ENCODE peak calls at places on chromosomes 16 and 17, in six cellular contexts. A, V, S, Y, M and O are unnamed samples. For H3K36me3, the result is how much of the 10 kb centered on the place peaks cover.

GRCh38 chr17:30969989-30970680 is 704 bp upstream of the RNF135 start:
- DNase-seq in S (no peak), Y (no peak), M (peak), V (peak), A (peak), O (no peak)

GRCh38 chr17:9020096-9020823 is 1.1 kb upstream of the NTN1 start:
- DNase-seq in A (no peak), V (no peak), S (peak), M (no peak), Y (no peak), O (no peak)

GRCh38 chr16:86662195-86662594 is 83.8 kb downstream of the FOXL1 start:
- DNase-seq in S (no peak), A (no peak), Y (no peak), V (peak), M (no peak), O (no peak)

GRCh38 chr17:56973520-56973919 is 4.4 kb upstream of the SCPEP1 start:
- DNase-seq in Y (no peak), M (peak), A (no peak), S (no peak), V (peak), O (no peak)

GRCh38 chr17:75252039-75252816 is 9.2 kb downstream of the GGA3 start:
- DNase-seq in A (no peak), V (no peak), S (no peak), Y (no peak), M (no peak), O (peak)

GRCh38 chr16:15464401-15465186 is 30.2 kb downstream of the BMERB1 start:
- DNase-seq in M (no peak), V (no peak), Y (no peak), S (no peak), A (no peak), O (no peak)

GRCh38 chr16:65121870-65122723 is at the start of gene CDH11:
- DNase-seq in Y (no peak), M (peak), S (peak), A (no peak), V (peak), O (no peak)

GRCh38 chr17:74152591-74153455 is 50.7 kb upstream of the RPL38 start:
- DNase-seq in Y (no peak), V (peak), S (no peak), M (no peak), A (no peak), O (no peak)

GRCh38 chr16:63057342-63057741 is 1021.1 kb upstream of the CDH8 start:
- DNase-seq in V (no peak), M (no peak), S (no peak), Y (no peak), A (no peak), O (no peak)

GRCh38 chr17:56548661-56549060 is 44.8 kb upstream of the NOG start:
- DNase-seq in S (no peak), Y (no peak), V (peak), M (no peak), A (no peak), O (no peak)

GRCh38 chr17:40021471-40021961 is 6.3 kb downstream of the CSF3 start:
- DNase-seq in V (peak), M (peak), A (no peak), S (peak), Y (no peak), O (no peak)

GRCh38 chr16:28326881-28327610 is 34.7 kb downstream of the SBK1 start:
- DNase-seq in A (peak), Y (peak), V (peak), S (peak), M (peak), O (peak)

GRCh38 chr17:19410875-19411291 is at the start of gene RNF112:
- DNase-seq in A (no peak), Y (no peak), S (peak), M (no peak), V (peak), O (no peak)

GRCh38 chr17:16662936-16663335 is 9.3 kb upstream of the ZNF624 start:
- DNase-seq in V (peak), Y (no peak), A (no peak), S (no peak), M (peak), O (no peak)

GRCh38 chr16:61194573-61194972 is 841.7 kb downstream of the CDH8 start:
- DNase-seq in S (no peak), V (no peak), A (no peak), Y (no peak), M (no peak), O (no peak)

GRCh38 chr17:44913676-44914075 is 1.6 kb downstream of the GFAP start:
- DNase-seq in M (no peak), Y (no peak), V (no peak), S (no peak), A (no peak), O (no peak)

GRCh38 chr16:87457051-87457611 is 35.7 kb downstream of the ZCCHC14 start:
- DNase-seq in V (peak), Y (no peak), A (no peak), S (no peak), M (peak), O (no peak)

GRCh38 chr16:28977703-28978641 is 3.4 kb downstream of the SPNS1 start:
- DNase-seq in Y (no peak), V (no peak), A (no peak), S (no peak), M (peak), O (no peak)

GRCh38 chr16:58019866-58020538 is 5.6 kb upstream of the MMP15 start:
- DNase-seq in Y (no peak), S (no peak), A (no peak), M (no peak), V (no peak), O (no peak)

GRCh38 chr17:1227917-1228751 is 42.1 kb upstream of the BHLHA9 start:
- DNase-seq in V (peak), Y (no peak), M (no peak), A (peak), S (no peak), O (peak)

GRCh38 chr17:70736375-70736957 is 567.1 kb downstream of the KCNJ2 start:
- DNase-seq in Y (no peak), S (no peak), A (no peak), M (no peak), V (no peak), O (no peak)

GRCh38 chr16:58509256-58510096 is 5.8 kb upstream of the SETD6 start:
- DNase-seq in Y (no peak), V (no peak), A (no peak), S (no peak), M (no peak), O (no peak)

GRCh38 chr17:42132941-42133340 is 10.3 kb downstream of the HSPB9 start:
- DNase-seq in M (peak), S (peak), Y (no peak), A (no peak), V (peak), O (no peak)

GRCh38 chr16:5383737-5384136 is 286.1 kb upstream of the EEF2KMT start:
- DNase-seq in S (no peak), V (no peak), M (no peak), A (no peak), Y (no peak), O (no peak)

GRCh38 chr16:61684566-61684965 is 351.7 kb downstream of the CDH8 start:
- DNase-seq in M (no peak), S (no peak), Y (no peak), V (no peak), A (no peak), O (no peak)

GRCh38 chr16:86901483-86901882 is 323.1 kb downstream of the FOXL1 start:
- DNase-seq in M (peak), Y (no peak), S (no peak), A (no peak), V (peak), O (no peak)

GRCh38 chr16:3808308-3809063 is 72.0 kb downstream of the CREBBP start:
- DNase-seq in M (no peak), A (no peak), S (no peak), Y (no peak), V (no peak), O (no peak)

GRCh38 chr16:47162670-47163420 is 19.1 kb upstream of the NETO2 start:
- DNase-seq in Y (no peak), S (no peak), V (no peak), M (no peak), A (no peak), O (no peak)

GRCh38 chr17:70609566-70609965 is 440.2 kb downstream of the KCNJ2 start:
- DNase-seq in V (no peak), S (no peak), Y (no peak), M (no peak), A (no peak), O (no peak)

GRCh38 chr17:78180083-78180482 is 6.8 kb downstream of the TK1 start:
- DNase-seq in S (no peak), A (no peak), V (no peak), M (no peak), Y (no peak), O (no peak)

GRCh38 chr16:129075-129474 is 9.4 kb downstream of the NPRL3 start:
- DNase-seq in Y (no peak), V (no peak), A (no peak), S (no peak), M (no peak), O (no peak)

GRCh38 chr16:24995033-24995432 is 20.1 kb downstream of the ARHGAP17 start:
- DNase-seq in V (no peak), M (no peak), Y (no peak), S (no peak), A (no peak), O (no peak)

GRCh38 chr16:87608400-87608985 is 6.2 kb downstream of the JPH3 start:
- DNase-seq in V (peak), Y (peak), M (peak), A (no peak), S (peak), O (peak)

DNA sequence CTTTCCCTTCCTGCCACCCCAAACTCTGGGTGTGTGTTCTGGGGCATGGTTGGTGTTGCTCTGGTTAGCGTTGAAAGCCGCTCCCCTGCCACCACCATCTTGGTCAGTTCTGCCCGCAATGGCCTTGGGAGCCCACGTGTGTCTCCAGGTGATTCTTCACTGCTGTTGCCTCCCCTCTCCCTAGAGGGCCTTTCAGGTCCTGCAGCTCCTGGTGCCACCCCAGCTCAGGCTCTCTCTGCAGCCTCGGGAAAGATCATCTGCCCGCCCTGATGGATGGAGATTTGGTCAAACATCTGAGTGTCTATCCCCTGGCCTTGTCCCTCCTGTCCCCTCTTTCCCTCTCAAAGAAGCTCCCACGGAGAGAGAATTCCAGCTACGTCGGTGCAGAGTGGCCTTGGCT is 241.3 kb downstream of the RBFOX3 start:
- DNase-seq in A (no peak), S (no peak), Y (no peak), V (no peak), M (no peak), O (no peak)
- H3K36me3 ChIP-seq in A (under half), S (under half), Y (under half), V (under half), M (under half), O (under half)

GRCh38 chr17:29857823-29858222 is 72.2 kb downstream of the SSH2 start:
- DNase-seq in Y (no peak), V (no peak), M (peak), A (no peak), S (no peak), O (no peak)

GRCh38 chr17:29855686-29856085 is 74.3 kb downstream of the SSH2 start:
- DNase-seq in S (no peak), V (peak), A (no peak), Y (no peak), M (peak), O (no peak)
- H3K36me3 ChIP-seq in S (under half), V (under half), A (under half), Y (under half), M (under half), O (under half)

GRCh38 chr17:12995896-12996295 is 21.9 kb downstream of the ELAC2 start:
- DNase-seq in A (no peak), V (no peak), S (no peak), Y (no peak), M (no peak), O (no peak)
- H3K36me3 ChIP-seq in A (half or more), V (under half), S (half or more), Y (half or more), M (half or more), O (half or more)

GRCh38 chr17:80246726-80247125 is 13.9 kb upstream of the RNF213 start:
- DNase-seq in M (no peak), A (no peak), Y (no peak), S (no peak), V (no peak), O (no peak)

GRCh38 chr17:80248894-80249710 is 11.6 kb upstream of the RNF213 start:
- DNase-seq in V (no peak), Y (no peak), M (no peak), A (no peak), S (no peak), O (no peak)

GRCh38 chr17:80247561-80247960 is 13.1 kb upstream of the RNF213 start:
- DNase-seq in Y (no peak), V (no peak), M (no peak), S (no peak), A (no peak), O (no peak)

GRCh38 chr17:80246266-80246681 is 14.4 kb upstream of the RNF213 start:
- DNase-seq in Y (no peak), V (no peak), A (no peak), S (no peak), M (no peak), O (no peak)

GRCh38 chr17:80248001-80248893 is 12.4 kb upstream of the RNF213 start:
- DNase-seq in S (no peak), A (no peak), Y (no peak), V (no peak), M (no peak), O (no peak)
- H3K36me3 ChIP-seq in S (under half), A (under half), Y (under half), V (under half), M (under half), O (under half)

GRCh38 chr16:11759997-11760396 is 17.3 kb upstream of the TXNDC11 start:
- DNase-seq in Y (no peak), M (no peak), V (no peak), S (no peak), A (no peak), O (no peak)
- H3K36me3 ChIP-seq in Y (under half), M (under half), V (half or more), S (half or more), A (half or more), O (half or more)

GRCh38 chr17:80319262-80319998 is 58.8 kb downstream of the RNF213 start:
- DNase-seq in S (peak), Y (no peak), A (no peak), V (no peak), M (no peak), O (no peak)
- H3K36me3 ChIP-seq in S (under half), Y (half or more), A (under half), V (under half), M (under half), O (half or more)

GRCh38 chr16:89545831-89546574 is 14.5 kb upstream of the RPL13 start:
- DNase-seq in Y (no peak), V (no peak), S (no peak), M (no peak), A (no peak), O (no peak)
- H3K36me3 ChIP-seq in Y (under half), V (under half), S (half or more), M (under half), A (half or more), O (under half)

GRCh38 chr17:5003214-5003867 is 5.6 kb downstream of the KIF1C start:
- DNase-seq in Y (no peak), A (no peak), V (no peak), M (no peak), S (no peak), O (no peak)
- H3K36me3 ChIP-seq in Y (under half), A (half or more), V (under half), M (half or more), S (under half), O (under half)

GRCh38 chr17:35423761-35424160 is 8.5 kb downstream of the SLFN12 start:
- DNase-seq in V (no peak), M (peak), Y (no peak), A (no peak), S (no peak), O (no peak)
- H3K36me3 ChIP-seq in V (under half), M (under half), Y (under half), A (under half), S (under half), O (under half)

GRCh38 chr17:48057626-48058025 is 9.5 kb downstream of the NFE2L1 start:
- DNase-seq in A (no peak), M (no peak), Y (no peak), V (no peak), S (no peak), O (no peak)

GRCh38 chr17:48062273-48062672 is 14.1 kb downstream of the NFE2L1 start:
- DNase-seq in Y (no peak), A (no peak), V (no peak), S (no peak), M (no peak), O (no peak)

GRCh38 chr17:48058393-48059124 is 10.4 kb downstream of the NFE2L1 start:
- DNase-seq in M (no peak), A (no peak), Y (no peak), V (no peak), S (no peak), O (no peak)

GRCh38 chr17:48059125-48059668 is 11.0 kb downstream of the NFE2L1 start:
- DNase-seq in S (no peak), A (no peak), Y (no peak), V (no peak), M (no peak), O (no peak)

GRCh38 chr17:48060249-48060648 is 12.1 kb downstream of the NFE2L1 start:
- DNase-seq in A (no peak), S (no peak), Y (no peak), M (no peak), V (no peak), O (no peak)
- H3K36me3 ChIP-seq in A (half or more), S (half or more), Y (under half), M (under half), V (under half), O (half or more)